ENCODE peak calls at places on chromosome 22, in six cellular contexts. O is A549, S is RWPE2, M is lung, V is fibroblast of mammary gland, I is astrocyte. Y is an unnamed sample.
A peak's percentile ranks its signal among the peaks of the same experiment; 100 is the strongest.

GRCh38 chr22:35637943-35638342 is 10.3 kb upstream of the APOL6 start:
- DNase-seq in O (no peak), S (no peak), M (no peak), V (peak; percentile 36), I (no peak), Y (no peak)

GRCh38 chr22:42170946-42171345 is 40.3 kb upstream of the CYP2D6 start:
- DNase-seq in O (no peak), S (no peak), M (no peak), V (no peak), I (no peak), Y (no peak)

GRCh38 chr22:49911881-49912625 is 6.2 kb downstream of the ALG12 start:
- DNase-seq in O (no peak), S (no peak), M (no peak), V (no peak), I (no peak), Y (no peak)

GRCh38 chr22:41485033-41485432 is 16.1 kb downstream of the ACO2 start:
- DNase-seq in O (no peak), S (no peak), M (no peak), V (no peak), I (no peak), Y (no peak)

GRCh38 chr22:46580940-46581579 is 39.1 kb upstream of the GRAMD4 start:
- DNase-seq in O (no peak), S (peak; percentile 18), M (no peak), V (no peak), I (no peak), Y (no peak)

GRCh38 chr22:19287076-19287724 is 4.3 kb downstream of the CLTCL1 start:
- DNase-seq in O (no peak), S (peak; percentile 80), M (no peak), V (peak; percentile 54), I (peak; percentile 80), Y (no peak)

GRCh38 chr22:44595841-44596341 is 97.9 kb upstream of the RTL6 start:
- DNase-seq in O (no peak), S (no peak), M (no peak), V (peak; percentile 14), I (peak; percentile 61), Y (no peak)

GRCh38 chr22:37021041-37021440 is 1.5 kb downstream of the MPST start:
- DNase-seq in O (no peak), S (no peak), M (no peak), V (no peak), I (no peak), Y (no peak)

GRCh38 chr22:32852346-32853251 is 51.1 kb downstream of the TIMP3 start:
- DNase-seq in O (no peak), S (no peak), M (peak; percentile 42), V (peak; percentile 24), I (no peak), Y (peak; percentile 89)

GRCh38 chr22:35457729-35458546 is 58.0 kb downstream of the MCM5 start:
- DNase-seq in O (no peak), S (no peak), M (no peak), V (peak; percentile 42), I (no peak), Y (no peak)

GRCh38 chr22:22948651-22949611 is 61.3 kb downstream of the IGLL5 start:
- DNase-seq in O (no peak), S (no peak), M (no peak), V (peak; percentile 16), I (no peak), Y (peak; percentile 55)

GRCh38 chr22:44928064-44928463 is 81.7 kb downstream of the PHF21B start:
- DNase-seq in O (no peak), S (peak; percentile 48), M (no peak), V (no peak), I (no peak), Y (no peak)

GRCh38 chr22:19037282-19038163 is 84.7 kb downstream of the DGCR2 start:
- DNase-seq in O (no peak), S (no peak), M (no peak), V (no peak), I (no peak), Y (no peak)

GRCh38 chr22:29043906-29044575 is 17.6 kb downstream of the C22orf31 start:
- DNase-seq in O (no peak), S (no peak), M (no peak), V (peak; percentile 71), I (peak; percentile 78), Y (no peak)

GRCh38 chr22:37932821-37933578 is 20.4 kb downstream of the C22orf23 start:
- DNase-seq in O (no peak), S (no peak), M (peak; percentile 81), V (no peak), I (no peak), Y (no peak)

GRCh38 chr22:24772493-24773220 is 1.9 kb downstream of the PIWIL3 start:
- DNase-seq in O (peak; percentile 71), S (no peak), M (no peak), V (peak; percentile 39), I (peak; percentile 20), Y (no peak)

GRCh38 chr22:38305481-38306448 is 11.5 kb downstream of the CSNK1E start:
- DNase-seq in O (no peak), S (no peak), M (no peak), V (peak; percentile 77), I (peak; percentile 64), Y (no peak)

GRCh38 chr22:22460635-22461034 is 47.9 kb downstream of the ZNF280B start:
- DNase-seq in O (no peak), S (no peak), M (no peak), V (peak; percentile 25), I (no peak), Y (no peak)

GRCh38 chr22:28983190-28983589 is 78.4 kb downstream of the C22orf31 start:
- DNase-seq in O (no peak), S (no peak), M (no peak), V (no peak), I (no peak), Y (no peak)

GRCh38 chr22:35578836-35579575 is 38.1 kb downstream of the MB start:
- DNase-seq in O (no peak), S (no peak), M (no peak), V (no peak), I (no peak), Y (no peak)

GRCh38 chr22:36913431-36914382 is at the start of gene CSF2RB:
- DNase-seq in O (no peak), S (no peak), M (peak; percentile 58), V (no peak), I (no peak), Y (no peak)

GRCh38 chr22:37335819-37336199 is 53.5 kb downstream of the CYTH4 start:
- DNase-seq in O (no peak), S (no peak), M (no peak), V (no peak), I (no peak), Y (no peak)

GRCh38 chr22:27283714-27284113 is 517.8 kb downstream of the MN1 start:
- DNase-seq in O (no peak), S (no peak), M (no peak), V (peak; percentile 10), I (no peak), Y (no peak)

GRCh38 chr22:45069925-45070324 is 60.1 kb upstream of the PHF21B start:
- DNase-seq in O (no peak), S (no peak), M (no peak), V (no peak), I (no peak), Y (no peak)

GRCh38 chr22:48332438-48333322 is 1495.0 kb downstream of the BRD1 start:
- DNase-seq in O (no peak), S (peak; percentile 47), M (no peak), V (no peak), I (no peak), Y (no peak)

GRCh38 chr22:48333816-48334735 is 1493.6 kb downstream of the BRD1 start:
- DNase-seq in O (no peak), S (peak; percentile 33), M (no peak), V (no peak), I (no peak), Y (no peak)

GRCh38 chr22:48334971-48335370 is 1492.7 kb downstream of the BRD1 start:
- DNase-seq in O (no peak), S (peak; percentile 37), M (no peak), V (no peak), I (no peak), Y (no peak)

GRCh38 chr22:48331691-48332220 is 1495.9 kb downstream of the BRD1 start:
- DNase-seq in O (no peak), S (no peak), M (no peak), V (no peak), I (no peak), Y (no peak)

GRCh38 chr22:48333323-48333763 is 1494.3 kb downstream of the BRD1 start:
- DNase-seq in O (no peak), S (no peak), M (no peak), V (no peak), I (no peak), Y (no peak)
- H3K4me3 ChIP-seq in O (no peak overlapping the region), S (no peak overlapping the region), M (no peak overlapping the region), V (no peak overlapping the region), I (no peak overlapping the region), Y (no peak overlapping the region)

DNA sequence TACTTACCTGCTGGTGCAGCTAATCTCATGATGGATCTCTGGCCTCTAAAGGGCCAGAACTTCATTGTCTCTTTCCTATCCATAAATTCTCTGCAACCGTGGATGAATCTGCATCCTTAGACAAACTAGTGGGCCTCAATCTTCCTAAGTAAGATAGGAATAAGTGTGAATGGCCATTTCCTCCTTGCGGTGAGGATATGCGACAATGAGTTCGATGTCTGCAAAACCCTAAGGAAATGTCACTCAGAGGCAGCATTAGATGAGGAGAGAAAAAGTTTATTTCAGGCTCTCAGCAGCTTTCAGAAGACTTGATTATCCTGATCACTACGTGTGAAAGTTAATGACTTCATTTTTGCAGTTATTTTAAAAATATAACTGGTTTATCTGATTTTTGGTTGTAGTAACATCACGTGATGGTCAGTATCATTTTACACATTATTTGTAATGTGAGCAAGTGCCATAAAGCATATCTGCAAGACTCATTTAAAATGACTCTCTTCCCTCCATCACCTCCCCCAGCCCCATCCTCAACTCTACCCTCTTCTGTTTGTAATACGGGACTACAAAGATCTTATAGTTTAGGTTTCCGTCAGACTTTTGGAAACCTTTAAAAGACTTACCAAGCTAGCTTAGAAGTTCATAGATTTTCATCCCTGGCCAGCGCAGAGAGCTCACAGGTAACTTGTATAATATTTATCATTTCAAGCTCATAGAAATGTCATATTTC is 10.2 kb downstream of the GRAP2 start:
- DNase-seq in O (no peak), S (no peak), M (no peak), V (no peak), I (no peak), Y (no peak)
- H3K4me3 ChIP-seq in O (no peak overlapping the region), S (no peak overlapping the region), M (no peak overlapping the region), V (no peak overlapping the region), I (no peak overlapping the region), Y (no peak overlapping the region)

GRCh38 chr22:20549232-20549841 is 41.9 kb downstream of the MED15 start:
- DNase-seq in O (no peak), S (no peak), M (no peak), V (peak; percentile 51), I (peak; percentile 49), Y (no peak)
- H3K4me3 ChIP-seq in O (no peak overlapping the region), S (no peak overlapping the region), M (no peak overlapping the region), V (no peak overlapping the region), I (no peak overlapping the region), Y (no peak overlapping the region)

GRCh38 chr22:43345356-43345755 is 2.2 kb upstream of the SCUBE1 start:
- DNase-seq in O (no peak), S (no peak), M (no peak), V (no peak), I (no peak), Y (no peak)

GRCh38 chr22:43341565-43341964 is 1.6 kb downstream of the SCUBE1 start:
- DNase-seq in O (no peak), S (no peak), M (no peak), V (no peak), I (no peak), Y (no peak)

GRCh38 chr22:43342347-43343261 is 568 bp downstream of the SCUBE1 start:
- DNase-seq in O (no peak), S (no peak), M (no peak), V (no peak), I (no peak), Y (no peak)

GRCh38 chr22:43345761-43346261 is 2.6 kb upstream of the SCUBE1 start:
- DNase-seq in O (no peak), S (no peak), M (no peak), V (no peak), I (no peak), Y (no peak)

GRCh38 chr22:43343262-43343988 is at the start of gene SCUBE1:
- DNase-seq in O (peak; percentile 64), S (no peak), M (peak; percentile 40), V (peak; percentile 7), I (no peak), Y (no peak)
- H3K4me3 ChIP-seq in O (peak within 1 kb of the TSS; percentile 51), S (peak within 1 kb of the TSS; percentile 7), M (no peak within 1 kb of the TSS), V (no peak within 1 kb of the TSS), I (no peak within 1 kb of the TSS), Y (peak within 1 kb of the TSS; percentile 60)